ENCODE peak calls at places on chromosomes 4 and X, in four cellular contexts. One of them, this sample, is unnamed.

GRCh38 chr4:10090467-10091250 is 25.9 kb downstream of the WDR1 start:
- DNase-seq in K562: no peak
- DNase-seq in heart right ventricle: no peak
- DNase-seq in PC-3: no peak
- DNase-seq in this sample: peak; percentile 73

GRCh38 chrX:14630724-14631123 is 101.4 kb downstream of the GLRA2 start:
- DNase-seq in K562: no peak
- DNase-seq in heart right ventricle: no peak
- DNase-seq in PC-3: peak; percentile 47
- DNase-seq in this sample: no peak

GRCh38 chr4:119746951-119747350 is 118.3 kb upstream of the PDE5A start:
- DNase-seq in K562: no peak
- DNase-seq in heart right ventricle: no peak
- DNase-seq in PC-3: no peak
- DNase-seq in this sample: no peak

GRCh38 chrX:134670241-134670811 is 12.1 kb upstream of the PLAC1 start:
- DNase-seq in K562: no peak
- DNase-seq in heart right ventricle: no peak
- DNase-seq in PC-3: peak; percentile 91
- DNase-seq in this sample: no peak

GRCh38 chr4:77699731-77700210 is 94.2 kb downstream of the CXCL13 start:
- DNase-seq in K562: no peak
- DNase-seq in heart right ventricle: no peak
- DNase-seq in PC-3: peak; percentile 58
- DNase-seq in this sample: no peak

GRCh38 chr4:89283226-89283974 is 24.2 kb downstream of the GPRIN3 start:
- DNase-seq in K562: no peak
- DNase-seq in heart right ventricle: no peak
- DNase-seq in PC-3: peak; percentile 22
- DNase-seq in this sample: no peak

GRCh38 chr4:61373901-61374611 is 173.9 kb downstream of the ADGRL3 start:
- DNase-seq in K562: no peak
- DNase-seq in heart right ventricle: no peak
- DNase-seq in PC-3: peak; percentile 81
- DNase-seq in this sample: no peak

GRCh38 chrX:132576945-132577344 is 88.1 kb upstream of the MBNL3 start:
- DNase-seq in K562: no peak
- DNase-seq in heart right ventricle: no peak
- DNase-seq in PC-3: no peak
- DNase-seq in this sample: no peak

GRCh38 chr4:186166852-186167512 is 24.4 kb upstream of the CYP4V2 start:
- DNase-seq in K562: no peak
- DNase-seq in heart right ventricle: no peak
- DNase-seq in PC-3: no peak
- DNase-seq in this sample: no peak

GRCh38 chr4:53712326-53712725 is 121.0 kb upstream of the LNX1 start:
- DNase-seq in K562: no peak
- DNase-seq in heart right ventricle: no peak
- DNase-seq in PC-3: no peak
- DNase-seq in this sample: no peak

GRCh38 chrX:103556941-103557340 is 28.4 kb upstream of the TCEAL4 start:
- DNase-seq in K562: no peak
- DNase-seq in heart right ventricle: no peak
- DNase-seq in PC-3: peak; percentile 32
- DNase-seq in this sample: no peak

GRCh38 chrX:129823115-129823514 is 20.6 kb downstream of the ZDHHC9 start:
- DNase-seq in K562: peak; percentile 50
- DNase-seq in heart right ventricle: no peak
- DNase-seq in PC-3: peak; percentile 61
- DNase-seq in this sample: no peak

GRCh38 chr4:137534516-137534915 is 2.2 kb upstream of the PCDH18 start:
- DNase-seq in K562: no peak
- DNase-seq in heart right ventricle: no peak
- DNase-seq in PC-3: no peak
- DNase-seq in this sample: no peak

GRCh38 chr4:118992149-118992548 is 103.5 kb downstream of the SYNPO2 start:
- DNase-seq in K562: no peak
- DNase-seq in heart right ventricle: no peak
- DNase-seq in PC-3: no peak
- DNase-seq in this sample: no peak

GRCh38 chrX:52271212-52271611 is 86.5 kb downstream of the MAGED4 start:
- DNase-seq in K562: no peak
- DNase-seq in heart right ventricle: no peak
- DNase-seq in PC-3: peak; percentile 23
- DNase-seq in this sample: no peak

GRCh38 chr4:16205298-16206164 is 20.7 kb downstream of the TAPT1 start:
- DNase-seq in K562: peak; percentile 25
- DNase-seq in heart right ventricle: no peak
- DNase-seq in PC-3: peak; percentile 47
- DNase-seq in this sample: no peak

GRCh38 chr4:35952751-35953150 is 291.6 kb downstream of the ARAP2 start:
- DNase-seq in K562: no peak
- DNase-seq in heart right ventricle: no peak
- DNase-seq in PC-3: no peak
- DNase-seq in this sample: no peak

GRCh38 chrX:138938003-138938402 is 226.5 kb upstream of the FGF13 start:
- DNase-seq in K562: no peak
- DNase-seq in heart right ventricle: no peak
- DNase-seq in PC-3: no peak
- DNase-seq in this sample: no peak

GRCh38 chrX:136162827-136163427 is 15.6 kb downstream of the FHL1 start:
- DNase-seq in K562: peak; percentile 53
- DNase-seq in heart right ventricle: peak; percentile 55
- DNase-seq in PC-3: peak; percentile 82
- DNase-seq in this sample: no peak

GRCh38 chr4:786861-787300 is 39.0 kb downstream of the CPLX1 start:
- DNase-seq in K562: no peak
- DNase-seq in heart right ventricle: peak; percentile 63
- DNase-seq in PC-3: no peak
- DNase-seq in this sample: peak; percentile 79
- TF ChIP-seq CTCF in K562: no peak
- TF ChIP-seq CTCF in heart right ventricle: no peak
- TF ChIP-seq CTCF in PC-3: no peak
- TF ChIP-seq CTCF in this sample: no peak

GRCh38 chr4:2168469-2169319 is 73.2 kb downstream of the HAUS3 start:
- DNase-seq in K562: no peak
- DNase-seq in heart right ventricle: no peak
- DNase-seq in PC-3: peak; percentile 55
- DNase-seq in this sample: no peak
- TF ChIP-seq CTCF in K562: no peak
- TF ChIP-seq CTCF in heart right ventricle: no peak
- TF ChIP-seq CTCF in PC-3: peak; percentile 48
- TF ChIP-seq CTCF in this sample: no peak

DNA sequence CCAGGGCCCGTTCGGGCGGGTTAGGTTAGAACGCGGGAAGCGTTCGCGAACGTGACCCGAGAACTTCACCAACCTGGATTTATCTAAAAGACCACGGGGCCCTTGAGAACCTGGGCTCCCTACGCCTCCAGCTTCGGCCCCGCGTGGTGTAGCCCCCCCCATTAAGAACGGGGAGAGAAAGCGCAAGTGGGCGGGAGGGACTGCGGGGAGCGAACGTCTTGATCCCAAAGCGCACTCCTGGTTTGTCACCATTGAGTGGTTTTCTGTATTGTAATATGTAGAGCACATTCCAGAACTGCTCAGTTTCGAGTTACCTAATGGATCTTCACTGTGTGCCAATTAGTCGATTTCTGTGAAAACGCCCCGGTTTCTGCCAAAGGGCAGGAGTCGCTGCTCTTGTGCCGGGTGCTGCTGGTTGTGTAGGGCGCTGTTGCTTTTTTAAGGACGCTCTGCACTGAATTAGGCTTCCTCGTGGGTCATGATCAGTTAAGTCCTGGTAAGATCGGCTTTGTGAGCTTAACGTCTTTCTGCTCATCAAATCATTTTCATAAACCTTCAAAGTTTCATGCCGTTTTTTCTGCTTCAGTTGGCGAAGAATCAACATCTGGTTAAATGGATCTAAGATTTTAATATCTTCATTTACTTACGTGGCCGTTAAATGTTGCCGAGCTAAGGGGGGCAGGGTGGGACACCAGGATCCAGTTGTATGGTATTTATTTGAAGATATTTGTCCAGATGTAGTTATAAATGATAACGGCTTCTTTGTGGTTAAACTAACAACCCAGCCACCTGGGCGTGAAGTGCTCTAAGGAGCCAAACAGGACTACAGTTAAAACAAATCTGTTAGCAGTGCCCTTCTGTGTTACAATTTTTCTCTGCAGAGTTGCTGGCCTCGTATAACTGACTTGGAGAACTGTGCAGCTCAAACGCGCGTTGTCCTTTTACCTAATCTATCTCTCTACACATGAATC is 808 bp downstream of the MND1 start:
- DNase-seq in K562: peak; percentile 64
- DNase-seq in heart right ventricle: peak; percentile 20
- DNase-seq in PC-3: peak; percentile 50
- DNase-seq in this sample: no peak
- TF ChIP-seq CTCF in K562: no peak
- TF ChIP-seq CTCF in heart right ventricle: no peak
- TF ChIP-seq CTCF in PC-3: no peak
- TF ChIP-seq CTCF in this sample: peak; percentile 13

GRCh38 chr4:150047546-150047945 is 30.7 kb upstream of the DCLK2 start:
- DNase-seq in K562: no peak
- DNase-seq in heart right ventricle: no peak
- DNase-seq in PC-3: no peak
- DNase-seq in this sample: no peak

GRCh38 chr4:150045410-150045809 is 32.8 kb upstream of the DCLK2 start:
- DNase-seq in K562: no peak
- DNase-seq in heart right ventricle: no peak
- DNase-seq in PC-3: no peak
- DNase-seq in this sample: no peak

GRCh38 chr4:150049682-150050081 is 28.6 kb upstream of the DCLK2 start:
- DNase-seq in K562: no peak
- DNase-seq in heart right ventricle: no peak
- DNase-seq in PC-3: no peak
- DNase-seq in this sample: no peak

GRCh38 chr4:150044517-150044916 is 33.7 kb upstream of the DCLK2 start:
- DNase-seq in K562: no peak
- DNase-seq in heart right ventricle: no peak
- DNase-seq in PC-3: no peak
- DNase-seq in this sample: no peak

GRCh38 chr4:150046728-150047217 is 31.5 kb upstream of the DCLK2 start:
- DNase-seq in K562: no peak
- DNase-seq in heart right ventricle: no peak
- DNase-seq in PC-3: no peak
- DNase-seq in this sample: no peak
- TF ChIP-seq CTCF in K562: no peak
- TF ChIP-seq CTCF in heart right ventricle: no peak
- TF ChIP-seq CTCF in PC-3: no peak
- TF ChIP-seq CTCF in this sample: no peak

GRCh38 chr4:70901984-70902576 is at the start of gene MOB1B:
- DNase-seq in K562: peak; percentile 93
- DNase-seq in heart right ventricle: peak; percentile 87
- DNase-seq in PC-3: peak; percentile 87
- DNase-seq in this sample: peak; percentile 90
- TF ChIP-seq CTCF in K562: peak; percentile 54
- TF ChIP-seq CTCF in heart right ventricle: peak; percentile 20
- TF ChIP-seq CTCF in PC-3: no peak
- TF ChIP-seq CTCF in this sample: peak; percentile 73

GRCh38 chr4:8110071-8110986 is 48.3 kb downstream of the ABLIM2 start:
- DNase-seq in K562: peak; percentile 44
- DNase-seq in heart right ventricle: no peak
- DNase-seq in PC-3: peak; percentile 40
- DNase-seq in this sample: no peak
- TF ChIP-seq CTCF in K562: peak; percentile 72
- TF ChIP-seq CTCF in heart right ventricle: no peak
- TF ChIP-seq CTCF in PC-3: no peak
- TF ChIP-seq CTCF in this sample: peak; percentile 47

GRCh38 chr4:177948853-177949252 is 506.6 kb upstream of the AGA start:
- DNase-seq in K562: no peak
- DNase-seq in heart right ventricle: no peak
- DNase-seq in PC-3: no peak
- DNase-seq in this sample: no peak

GRCh38 chr4:177951026-177951425 is 508.8 kb upstream of the AGA start:
- DNase-seq in K562: no peak
- DNase-seq in heart right ventricle: no peak
- DNase-seq in PC-3: no peak
- DNase-seq in this sample: no peak

GRCh38 chr4:177952723-177953122 is 510.5 kb upstream of the AGA start:
- DNase-seq in K562: no peak
- DNase-seq in heart right ventricle: no peak
- DNase-seq in PC-3: no peak
- DNase-seq in this sample: no peak
- TF ChIP-seq CTCF in K562: no peak
- TF ChIP-seq CTCF in heart right ventricle: no peak
- TF ChIP-seq CTCF in PC-3: no peak
- TF ChIP-seq CTCF in this sample: no peak